ENCODE peak calls at places on chromosomes 4 and X, in eight cellular contexts. One of them, this sample, is unnamed.
A peak's percentile ranks its signal among the peaks of the same experiment; 100 is the strongest.

GRCh38 chrX:13747836-13748235 is 13.3 kb downstream of the OFD1 start:
- DNase-seq in psoas muscle: no peak
- DNase-seq in CD8-positive, alpha-beta memory T cell: peak; percentile 30
- DNase-seq in HCT116: peak; percentile 37
- DNase-seq in A549: peak; percentile 56
- DNase-seq in stomach: peak; percentile 40
- DNase-seq in left lung: no peak
- DNase-seq in CD4-positive, alpha-beta T cell: no peak
- DNase-seq in this sample: peak; percentile 37

GRCh38 chr4:78235800-78236199 is 178.7 kb downstream of the FRAS1 start:
- DNase-seq in stomach: no peak
- DNase-seq in psoas muscle: no peak
- DNase-seq in left lung: no peak
- DNase-seq in HCT116: no peak
- DNase-seq in A549: no peak
- DNase-seq in CD8-positive, alpha-beta memory T cell: no peak
- DNase-seq in CD4-positive, alpha-beta T cell: no peak
- DNase-seq in this sample: no peak

GRCh38 chr4:140286503-140286902 is 86.9 kb upstream of the SCOC start:
- DNase-seq in CD8-positive, alpha-beta memory T cell: no peak
- DNase-seq in HCT116: no peak
- DNase-seq in A549: no peak
- DNase-seq in CD4-positive, alpha-beta T cell: no peak
- DNase-seq in stomach: no peak
- DNase-seq in left lung: no peak
- DNase-seq in psoas muscle: peak; percentile 36
- DNase-seq in this sample: no peak

GRCh38 chr4:82017680-82018079 is 356.1 kb downstream of the HNRNPD start:
- DNase-seq in psoas muscle: no peak
- DNase-seq in stomach: no peak
- DNase-seq in HCT116: no peak
- DNase-seq in CD4-positive, alpha-beta T cell: no peak
- DNase-seq in left lung: no peak
- DNase-seq in CD8-positive, alpha-beta memory T cell: no peak
- DNase-seq in A549: peak; percentile 5
- DNase-seq in this sample: peak; percentile 18

GRCh38 chrX:134460005-134460860 is at the start of gene HPRT1:
- DNase-seq in CD4-positive, alpha-beta T cell: peak; percentile 63
- DNase-seq in A549: peak; percentile 79
- DNase-seq in left lung: peak; percentile 97
- DNase-seq in stomach: peak; percentile 87
- DNase-seq in psoas muscle: peak; percentile 76
- DNase-seq in CD8-positive, alpha-beta memory T cell: peak; percentile 75
- DNase-seq in HCT116: peak; percentile 38
- DNase-seq in this sample: peak; percentile 78

GRCh38 chrX:38365939-38366338 is 13.5 kb downstream of the OTC start:
- DNase-seq in A549: no peak
- DNase-seq in stomach: no peak
- DNase-seq in psoas muscle: no peak
- DNase-seq in HCT116: no peak
- DNase-seq in CD8-positive, alpha-beta memory T cell: no peak
- DNase-seq in left lung: no peak
- DNase-seq in CD4-positive, alpha-beta T cell: no peak
- DNase-seq in this sample: no peak

GRCh38 chr4:165994706-165995105 is 121.7 kb downstream of the TLL1 start:
- DNase-seq in psoas muscle: no peak
- DNase-seq in left lung: no peak
- DNase-seq in stomach: no peak
- DNase-seq in CD8-positive, alpha-beta memory T cell: no peak
- DNase-seq in A549: no peak
- DNase-seq in CD4-positive, alpha-beta T cell: no peak
- DNase-seq in HCT116: no peak
- DNase-seq in this sample: no peak

GRCh38 chr4:73080789-73081188 is 11.3 kb upstream of the COX18 start:
- DNase-seq in HCT116: no peak
- DNase-seq in stomach: no peak
- DNase-seq in left lung: no peak
- DNase-seq in CD8-positive, alpha-beta memory T cell: no peak
- DNase-seq in psoas muscle: no peak
- DNase-seq in CD4-positive, alpha-beta T cell: no peak
- DNase-seq in A549: no peak
- DNase-seq in this sample: no peak

GRCh38 chrX:15349046-15349445 is 13.7 kb upstream of the PIGA start:
- DNase-seq in A549: peak; percentile 72
- DNase-seq in HCT116: peak; percentile 39
- DNase-seq in left lung: no peak
- DNase-seq in stomach: peak; percentile 42
- DNase-seq in CD4-positive, alpha-beta T cell: no peak
- DNase-seq in CD8-positive, alpha-beta memory T cell: peak; percentile 3
- DNase-seq in psoas muscle: no peak
- DNase-seq in this sample: no peak

GRCh38 chr4:25938251-25939186 is 24.5 kb downstream of the SMIM20 start:
- DNase-seq in CD4-positive, alpha-beta T cell: no peak
- DNase-seq in CD8-positive, alpha-beta memory T cell: no peak
- DNase-seq in left lung: no peak
- DNase-seq in stomach: no peak
- DNase-seq in psoas muscle: peak; percentile 71
- DNase-seq in A549: no peak
- DNase-seq in HCT116: no peak
- DNase-seq in this sample: no peak

DNA sequence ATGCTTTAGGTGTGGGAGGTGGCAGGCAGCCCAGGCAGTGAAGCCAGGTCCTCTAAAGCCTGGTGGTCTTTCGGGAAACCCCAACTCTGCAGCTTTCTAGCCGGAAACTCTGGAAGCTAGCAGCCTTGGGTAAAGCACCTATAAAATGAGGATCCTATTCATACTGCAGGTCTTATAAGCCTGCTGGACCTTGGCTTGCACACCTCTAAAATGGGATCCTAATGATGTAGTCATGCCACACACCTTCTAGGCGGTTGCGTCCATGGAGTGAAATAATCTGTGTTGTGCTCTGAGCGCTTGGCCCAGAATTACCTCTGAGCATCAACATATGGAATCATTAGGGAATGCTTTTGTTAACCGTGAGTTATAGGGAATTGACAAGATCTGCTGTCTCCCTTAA is 36.0 kb upstream of the STS start:
- DNase-seq in A549: no peak
- DNase-seq in left lung: no peak
- DNase-seq in HCT116: no peak
- DNase-seq in stomach: no peak
- DNase-seq in CD8-positive, alpha-beta memory T cell: no peak
- DNase-seq in CD4-positive, alpha-beta T cell: no peak
- DNase-seq in psoas muscle: no peak
- DNase-seq in this sample: no peak
- H3K27ac ChIP-seq in A549: no peak overlapping the region
- H3K27ac ChIP-seq in left lung: no peak overlapping the region
- H3K27ac ChIP-seq in HCT116: no peak overlapping the region
- H3K27ac ChIP-seq in stomach: no peak overlapping the region
- H3K27ac ChIP-seq in CD8-positive, alpha-beta memory T cell: no peak overlapping the region
- H3K27ac ChIP-seq in CD4-positive, alpha-beta T cell: no peak overlapping the region
- H3K27ac ChIP-seq in psoas muscle: no peak overlapping the region
- H3K27ac ChIP-seq in this sample: no peak overlapping the region

DNA sequence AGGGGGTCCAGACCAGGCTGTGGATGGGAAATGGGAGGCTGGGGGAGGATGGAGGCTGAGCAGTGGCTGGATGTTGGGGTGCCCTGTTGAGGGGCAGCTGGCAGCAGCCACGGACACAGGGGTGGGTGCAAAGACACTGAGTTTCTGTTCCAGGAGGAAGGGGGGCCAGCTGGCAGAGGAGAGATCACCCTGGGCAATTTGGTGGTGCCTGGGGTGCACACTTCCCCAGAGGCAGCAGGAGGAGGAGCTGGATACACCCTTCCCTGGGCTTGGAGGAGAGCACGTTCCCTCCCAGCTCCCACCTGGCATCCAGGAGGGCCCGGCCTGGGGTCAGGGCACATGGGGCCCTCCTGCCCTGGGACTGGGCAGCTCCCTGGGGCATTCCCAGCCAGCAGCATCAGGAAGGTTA is 42.8 kb downstream of the CPLX1 start:
- DNase-seq in HCT116: no peak
- DNase-seq in CD4-positive, alpha-beta T cell: no peak
- DNase-seq in left lung: peak; percentile 69
- DNase-seq in psoas muscle: no peak
- DNase-seq in A549: no peak
- DNase-seq in stomach: no peak
- DNase-seq in CD8-positive, alpha-beta memory T cell: no peak
- DNase-seq in this sample: no peak
- H3K27ac ChIP-seq in HCT116: peak overlapping the region; percentile 87
- H3K27ac ChIP-seq in CD4-positive, alpha-beta T cell: no peak overlapping the region
- H3K27ac ChIP-seq in left lung: no peak overlapping the region
- H3K27ac ChIP-seq in psoas muscle: peak overlapping the region; percentile 94
- H3K27ac ChIP-seq in A549: no peak overlapping the region
- H3K27ac ChIP-seq in stomach: peak overlapping the region; percentile 97
- H3K27ac ChIP-seq in CD8-positive, alpha-beta memory T cell: no peak overlapping the region
- H3K27ac ChIP-seq in this sample: no peak overlapping the region

DNA sequence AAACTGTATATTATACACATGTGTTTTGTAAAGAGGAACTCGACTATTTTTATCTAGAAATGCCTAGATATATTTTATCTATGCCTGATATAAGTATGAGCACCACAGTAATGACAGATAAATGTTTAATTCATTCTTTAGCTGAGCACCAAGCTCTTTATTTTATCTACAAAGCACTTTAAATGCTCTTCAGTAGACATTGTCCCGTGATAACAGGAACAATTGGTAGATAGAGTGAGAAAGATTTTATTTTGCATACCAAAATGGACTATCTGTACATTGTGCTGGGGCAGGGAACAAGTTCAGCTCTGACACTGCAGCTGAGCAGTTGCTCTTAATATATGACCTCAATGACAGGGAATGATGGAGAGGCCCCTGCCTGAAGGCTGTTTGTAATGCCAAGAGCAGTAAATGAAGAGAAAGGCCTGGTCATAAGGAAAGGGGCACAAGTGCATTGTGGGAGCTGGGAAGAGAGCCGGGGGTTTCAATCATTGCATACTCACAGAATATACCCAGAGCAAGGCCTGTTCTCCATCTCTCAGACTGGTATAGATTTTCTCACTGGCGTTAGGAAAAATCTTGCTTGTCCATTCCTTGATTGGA is 57.3 kb downstream of the SEPTIN11 start:
- DNase-seq in psoas muscle: no peak
- DNase-seq in left lung: no peak
- DNase-seq in CD4-positive, alpha-beta T cell: no peak
- DNase-seq in HCT116: no peak
- DNase-seq in stomach: no peak
- DNase-seq in A549: no peak
- DNase-seq in CD8-positive, alpha-beta memory T cell: no peak
- DNase-seq in this sample: no peak
- H3K27ac ChIP-seq in psoas muscle: no peak overlapping the region
- H3K27ac ChIP-seq in left lung: peak overlapping the region; percentile 27
- H3K27ac ChIP-seq in CD4-positive, alpha-beta T cell: no peak overlapping the region
- H3K27ac ChIP-seq in HCT116: no peak overlapping the region
- H3K27ac ChIP-seq in stomach: no peak overlapping the region
- H3K27ac ChIP-seq in A549: no peak overlapping the region
- H3K27ac ChIP-seq in CD8-positive, alpha-beta memory T cell: no peak overlapping the region
- H3K27ac ChIP-seq in this sample: peak overlapping the region; percentile 22

GRCh38 chr4:123600426-123600825 is 203.8 kb downstream of the SPRY1 start:
- DNase-seq in left lung: no peak
- DNase-seq in stomach: no peak
- DNase-seq in CD8-positive, alpha-beta memory T cell: no peak
- DNase-seq in HCT116: no peak
- DNase-seq in A549: no peak
- DNase-seq in psoas muscle: no peak
- DNase-seq in CD4-positive, alpha-beta T cell: no peak
- DNase-seq in this sample: no peak
- H3K27ac ChIP-seq in left lung: peak overlapping the region; percentile 20
- H3K27ac ChIP-seq in stomach: no peak overlapping the region
- H3K27ac ChIP-seq in CD8-positive, alpha-beta memory T cell: no peak overlapping the region
- H3K27ac ChIP-seq in HCT116: no peak overlapping the region
- H3K27ac ChIP-seq in A549: peak overlapping the region; percentile 48
- H3K27ac ChIP-seq in psoas muscle: peak overlapping the region; percentile 51
- H3K27ac ChIP-seq in CD4-positive, alpha-beta T cell: no peak overlapping the region
- H3K27ac ChIP-seq in this sample: no peak overlapping the region

GRCh38 chr4:15035152-15035551 is 32.9 kb downstream of the CPEB2 start:
- DNase-seq in stomach: no peak
- DNase-seq in CD8-positive, alpha-beta memory T cell: no peak
- DNase-seq in CD4-positive, alpha-beta T cell: no peak
- DNase-seq in left lung: no peak
- DNase-seq in A549: no peak
- DNase-seq in psoas muscle: no peak
- DNase-seq in HCT116: no peak
- DNase-seq in this sample: no peak
- H3K27ac ChIP-seq in stomach: no peak overlapping the region
- H3K27ac ChIP-seq in CD8-positive, alpha-beta memory T cell: no peak overlapping the region
- H3K27ac ChIP-seq in CD4-positive, alpha-beta T cell: no peak overlapping the region
- H3K27ac ChIP-seq in left lung: no peak overlapping the region
- H3K27ac ChIP-seq in A549: no peak overlapping the region
- H3K27ac ChIP-seq in psoas muscle: no peak overlapping the region
- H3K27ac ChIP-seq in HCT116: no peak overlapping the region
- H3K27ac ChIP-seq in this sample: no peak overlapping the region

DNA sequence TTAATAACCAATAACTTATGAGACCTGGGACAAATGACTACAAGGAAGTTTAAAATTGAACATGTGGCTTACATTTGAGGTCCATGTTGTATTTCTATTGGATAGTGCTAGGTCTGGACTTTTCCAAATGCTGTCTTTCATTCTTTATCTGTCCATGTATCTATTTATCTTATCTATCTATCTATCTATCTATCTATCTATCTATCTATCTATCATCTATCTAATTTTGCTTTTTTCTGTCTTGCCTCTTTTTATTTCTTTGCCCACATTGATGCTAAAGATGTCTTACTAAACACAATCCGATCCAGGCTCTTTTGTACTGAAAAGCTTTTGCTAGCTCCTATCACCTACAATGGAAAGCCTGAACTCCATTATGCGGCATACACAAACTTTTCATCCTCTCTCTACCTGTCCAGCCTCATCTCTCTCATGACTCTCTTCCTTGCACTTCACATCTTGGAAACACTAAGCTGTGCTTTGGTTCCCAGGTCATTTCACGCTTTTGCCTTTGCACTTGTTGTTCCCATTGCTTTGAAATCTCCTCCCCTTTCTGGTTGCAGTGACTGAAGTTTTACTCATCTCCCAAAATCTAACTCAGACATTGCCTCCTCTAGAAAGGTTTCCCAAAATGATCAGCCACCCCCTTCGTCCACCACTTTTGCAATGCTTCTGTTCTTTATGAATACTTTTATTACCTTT is 107.2 kb downstream of the SYNPO2 start:
- DNase-seq in A549: no peak
- DNase-seq in HCT116: no peak
- DNase-seq in CD4-positive, alpha-beta T cell: no peak
- DNase-seq in CD8-positive, alpha-beta memory T cell: no peak
- DNase-seq in psoas muscle: no peak
- DNase-seq in stomach: no peak
- DNase-seq in left lung: no peak
- DNase-seq in this sample: no peak
- H3K27ac ChIP-seq in A549: no peak overlapping the region
- H3K27ac ChIP-seq in HCT116: no peak overlapping the region
- H3K27ac ChIP-seq in CD4-positive, alpha-beta T cell: no peak overlapping the region
- H3K27ac ChIP-seq in CD8-positive, alpha-beta memory T cell: no peak overlapping the region
- H3K27ac ChIP-seq in psoas muscle: peak overlapping the region; percentile 95
- H3K27ac ChIP-seq in stomach: no peak overlapping the region
- H3K27ac ChIP-seq in left lung: no peak overlapping the region
- H3K27ac ChIP-seq in this sample: no peak overlapping the region

This sample was measured in CD4-positive, alpha-beta memory T cell.